ENCODE peak calls at places on chromosomes 6 and 20, in six cellular contexts. One of them, this sample, is unnamed.

GRCh38 chr6:45605971-45606370 is 228.2 kb upstream of the SUPT3H start:
- DNase-seq in bronchial epithelial cell: no peak
- DNase-seq in tibial nerve: no peak
- DNase-seq in CD4-positive, alpha-beta memory T cell: no peak
- DNase-seq in cardiac fibroblast: no peak
- DNase-seq in neural progenitor cell: no peak
- DNase-seq in this sample: no peak

GRCh38 chr6:134549854-134550253 is 231.9 kb upstream of the SGK1 start:
- DNase-seq in bronchial epithelial cell: no peak
- DNase-seq in tibial nerve: no peak
- DNase-seq in CD4-positive, alpha-beta memory T cell: no peak
- DNase-seq in cardiac fibroblast: peak; percentile 35
- DNase-seq in neural progenitor cell: no peak
- DNase-seq in this sample: no peak

GRCh38 chr20:1945134-1945618 is 48.7 kb downstream of the PDYN start:
- DNase-seq in bronchial epithelial cell: no peak
- DNase-seq in tibial nerve: peak; percentile 57
- DNase-seq in CD4-positive, alpha-beta memory T cell: no peak
- DNase-seq in cardiac fibroblast: peak; percentile 92
- DNase-seq in neural progenitor cell: no peak
- DNase-seq in this sample: no peak

GRCh38 chr20:64063389-64064144 is 569 bp downstream of the TCEA2 start:
- DNase-seq in bronchial epithelial cell: no peak
- DNase-seq in tibial nerve: no peak
- DNase-seq in CD4-positive, alpha-beta memory T cell: no peak
- DNase-seq in cardiac fibroblast: no peak
- DNase-seq in neural progenitor cell: peak; percentile 56
- DNase-seq in this sample: no peak

GRCh38 chr20:46893051-46893450 is 1.6 kb upstream of the EYA2 start:
- DNase-seq in bronchial epithelial cell: no peak
- DNase-seq in tibial nerve: no peak
- DNase-seq in CD4-positive, alpha-beta memory T cell: no peak
- DNase-seq in cardiac fibroblast: no peak
- DNase-seq in neural progenitor cell: no peak
- DNase-seq in this sample: no peak

GRCh38 chr20:12966468-12967085 is 42.2 kb upstream of the SPTLC3 start:
- DNase-seq in bronchial epithelial cell: peak; percentile 47
- DNase-seq in tibial nerve: no peak
- DNase-seq in CD4-positive, alpha-beta memory T cell: peak; percentile 15
- DNase-seq in cardiac fibroblast: peak; percentile 73
- DNase-seq in neural progenitor cell: peak; percentile 23
- DNase-seq in this sample: no peak

GRCh38 chr6:121868191-121868590 is 432.7 kb downstream of the GJA1 start:
- DNase-seq in bronchial epithelial cell: no peak
- DNase-seq in tibial nerve: no peak
- DNase-seq in CD4-positive, alpha-beta memory T cell: no peak
- DNase-seq in cardiac fibroblast: no peak
- DNase-seq in neural progenitor cell: no peak
- DNase-seq in this sample: no peak

GRCh38 chr20:50366270-50367103 is 143.7 kb upstream of the PTPN1 start:
- DNase-seq in bronchial epithelial cell: peak; percentile 51
- DNase-seq in tibial nerve: no peak
- DNase-seq in CD4-positive, alpha-beta memory T cell: peak; percentile 49
- DNase-seq in cardiac fibroblast: peak; percentile 62
- DNase-seq in neural progenitor cell: no peak
- DNase-seq in this sample: no peak

GRCh38 chr6:722608-723007 is 29.7 kb upstream of the EXOC2 start:
- DNase-seq in bronchial epithelial cell: no peak
- DNase-seq in tibial nerve: no peak
- DNase-seq in CD4-positive, alpha-beta memory T cell: no peak
- DNase-seq in cardiac fibroblast: peak; percentile 31
- DNase-seq in neural progenitor cell: no peak
- DNase-seq in this sample: no peak

GRCh38 chr20:10385850-10386544 is 48.0 kb downstream of the MKKS start:
- DNase-seq in bronchial epithelial cell: peak; percentile 5
- DNase-seq in tibial nerve: no peak
- DNase-seq in CD4-positive, alpha-beta memory T cell: no peak
- DNase-seq in cardiac fibroblast: peak; percentile 42
- DNase-seq in neural progenitor cell: no peak
- DNase-seq in this sample: no peak

GRCh38 chr6:107491059-107491609 is 1.2 kb downstream of the SOBP start:
- DNase-seq in bronchial epithelial cell: no peak
- DNase-seq in tibial nerve: peak; percentile 54
- DNase-seq in CD4-positive, alpha-beta memory T cell: peak; percentile 1
- DNase-seq in cardiac fibroblast: peak; percentile 56
- DNase-seq in neural progenitor cell: peak; percentile 86
- DNase-seq in this sample: no peak

GRCh38 chr20:25247666-25248500 is at the start of gene PYGB:
- DNase-seq in bronchial epithelial cell: peak; percentile 66
- DNase-seq in tibial nerve: peak; percentile 61
- DNase-seq in CD4-positive, alpha-beta memory T cell: peak; percentile 75
- DNase-seq in cardiac fibroblast: peak; percentile 84
- DNase-seq in neural progenitor cell: peak; percentile 93
- DNase-seq in this sample: peak; percentile 56

GRCh38 chr20:63697357-63697867 is 960 bp downstream of the TNFRSF6B start:
- DNase-seq in bronchial epithelial cell: no peak
- DNase-seq in tibial nerve: no peak
- DNase-seq in CD4-positive, alpha-beta memory T cell: no peak
- DNase-seq in cardiac fibroblast: no peak
- DNase-seq in neural progenitor cell: no peak
- DNase-seq in this sample: no peak

GRCh38 chr20:25269057-25269832 is 21.4 kb downstream of the PYGB start:
- DNase-seq in bronchial epithelial cell: no peak
- DNase-seq in tibial nerve: no peak
- DNase-seq in CD4-positive, alpha-beta memory T cell: no peak
- DNase-seq in cardiac fibroblast: no peak
- DNase-seq in neural progenitor cell: no peak
- DNase-seq in this sample: no peak

GRCh38 chr20:39855056-39855455 is 834.0 kb downstream of the MAFB start:
- DNase-seq in bronchial epithelial cell: peak; percentile 68
- DNase-seq in tibial nerve: no peak
- DNase-seq in CD4-positive, alpha-beta memory T cell: no peak
- DNase-seq in cardiac fibroblast: no peak
- DNase-seq in neural progenitor cell: no peak
- DNase-seq in this sample: no peak

GRCh38 chr20:52103469-52103910 is 88.1 kb downstream of the ZFP64 start:
- DNase-seq in bronchial epithelial cell: peak; percentile 54
- DNase-seq in tibial nerve: no peak
- DNase-seq in CD4-positive, alpha-beta memory T cell: no peak
- DNase-seq in cardiac fibroblast: peak; percentile 50
- DNase-seq in neural progenitor cell: peak; percentile 46
- DNase-seq in this sample: no peak

GRCh38 chr6:13011612-13012146 is 295.1 kb downstream of the PHACTR1 start:
- DNase-seq in bronchial epithelial cell: no peak
- DNase-seq in tibial nerve: no peak
- DNase-seq in CD4-positive, alpha-beta memory T cell: no peak
- DNase-seq in cardiac fibroblast: no peak
- DNase-seq in neural progenitor cell: peak; percentile 31
- DNase-seq in this sample: no peak

GRCh38 chr6:134046054-134046453 is 6.4 kb downstream of the SLC2A12 start:
- DNase-seq in bronchial epithelial cell: no peak
- DNase-seq in tibial nerve: no peak
- DNase-seq in CD4-positive, alpha-beta memory T cell: no peak
- DNase-seq in cardiac fibroblast: no peak
- DNase-seq in neural progenitor cell: no peak
- DNase-seq in this sample: no peak

GRCh38 chr6:4723383-4723782 is 52.8 kb upstream of the CDYL start:
- DNase-seq in bronchial epithelial cell: no peak
- DNase-seq in tibial nerve: no peak
- DNase-seq in CD4-positive, alpha-beta memory T cell: no peak
- DNase-seq in cardiac fibroblast: no peak
- DNase-seq in neural progenitor cell: no peak
- DNase-seq in this sample: no peak

GRCh38 chr20:50138479-50139393 is 14.8 kb downstream of the PEDS1 start:
- DNase-seq in bronchial epithelial cell: no peak
- DNase-seq in tibial nerve: no peak
- DNase-seq in CD4-positive, alpha-beta memory T cell: no peak
- DNase-seq in cardiac fibroblast: peak; percentile 45
- DNase-seq in neural progenitor cell: no peak
- DNase-seq in this sample: no peak

GRCh38 chr6:134935076-134935475 is 14.8 kb downstream of the ALDH8A1 start:
- DNase-seq in bronchial epithelial cell: peak; percentile 74
- DNase-seq in tibial nerve: no peak
- DNase-seq in CD4-positive, alpha-beta memory T cell: no peak
- DNase-seq in cardiac fibroblast: no peak
- DNase-seq in neural progenitor cell: no peak
- DNase-seq in this sample: no peak

GRCh38 chr6:158642805-158643489 is 1.6 kb downstream of the DYNLT1 start:
- DNase-seq in bronchial epithelial cell: no peak
- DNase-seq in tibial nerve: no peak
- DNase-seq in CD4-positive, alpha-beta memory T cell: peak; percentile 49
- DNase-seq in cardiac fibroblast: peak; percentile 37
- DNase-seq in neural progenitor cell: no peak
- DNase-seq in this sample: no peak

GRCh38 chr6:155955038-155955437 is 499.4 kb upstream of the NOX3 start:
- DNase-seq in bronchial epithelial cell: no peak
- DNase-seq in tibial nerve: no peak
- DNase-seq in CD4-positive, alpha-beta memory T cell: no peak
- DNase-seq in cardiac fibroblast: no peak
- DNase-seq in neural progenitor cell: no peak
- DNase-seq in this sample: no peak

GRCh38 chr6:153231048-153231635 is 100.1 kb upstream of the RGS17 start:
- DNase-seq in bronchial epithelial cell: peak; percentile 48
- DNase-seq in tibial nerve: peak; percentile 35
- DNase-seq in CD4-positive, alpha-beta memory T cell: no peak
- DNase-seq in cardiac fibroblast: peak; percentile 68
- DNase-seq in neural progenitor cell: peak; percentile 79
- DNase-seq in this sample: no peak

GRCh38 chr20:18739785-18740184 is 73.8 kb upstream of the SCP2D1 start:
- DNase-seq in bronchial epithelial cell: no peak
- DNase-seq in tibial nerve: no peak
- DNase-seq in CD4-positive, alpha-beta memory T cell: no peak
- DNase-seq in cardiac fibroblast: peak; percentile 62
- DNase-seq in neural progenitor cell: peak; percentile 48
- DNase-seq in this sample: no peak

GRCh38 chr6:118761643-118762042 is 110.3 kb upstream of the CEP85L start:
- DNase-seq in bronchial epithelial cell: peak; percentile 36
- DNase-seq in tibial nerve: no peak
- DNase-seq in CD4-positive, alpha-beta memory T cell: no peak
- DNase-seq in cardiac fibroblast: no peak
- DNase-seq in neural progenitor cell: no peak
- DNase-seq in this sample: no peak
- H3K4me3 ChIP-seq in bronchial epithelial cell: no peak overlapping the region
- H3K4me3 ChIP-seq in tibial nerve: no peak overlapping the region
- H3K4me3 ChIP-seq in CD4-positive, alpha-beta memory T cell: no peak overlapping the region
- H3K4me3 ChIP-seq in cardiac fibroblast: no peak overlapping the region
- H3K4me3 ChIP-seq in neural progenitor cell: no peak overlapping the region
- H3K4me3 ChIP-seq in this sample: no peak overlapping the region

GRCh38 chr6:34663887-34664269 is 32.7 kb downstream of the ILRUN start:
- DNase-seq in bronchial epithelial cell: no peak
- DNase-seq in tibial nerve: no peak
- DNase-seq in CD4-positive, alpha-beta memory T cell: no peak
- DNase-seq in cardiac fibroblast: peak; percentile 26
- DNase-seq in neural progenitor cell: no peak
- DNase-seq in this sample: no peak

GRCh38 chr6:34664270-34664971 is 32.1 kb downstream of the ILRUN start:
- DNase-seq in bronchial epithelial cell: peak; percentile 38
- DNase-seq in tibial nerve: no peak
- DNase-seq in CD4-positive, alpha-beta memory T cell: no peak
- DNase-seq in cardiac fibroblast: peak; percentile 76
- DNase-seq in neural progenitor cell: no peak
- DNase-seq in this sample: no peak

GRCh38 chr6:34658605-34659218 is 37.9 kb downstream of the ILRUN start:
- DNase-seq in bronchial epithelial cell: no peak
- DNase-seq in tibial nerve: no peak
- DNase-seq in CD4-positive, alpha-beta memory T cell: no peak
- DNase-seq in cardiac fibroblast: no peak
- DNase-seq in neural progenitor cell: no peak
- DNase-seq in this sample: no peak

GRCh38 chr6:34663371-34663770 is 33.2 kb downstream of the ILRUN start:
- DNase-seq in bronchial epithelial cell: no peak
- DNase-seq in tibial nerve: no peak
- DNase-seq in CD4-positive, alpha-beta memory T cell: no peak
- DNase-seq in cardiac fibroblast: no peak
- DNase-seq in neural progenitor cell: no peak
- DNase-seq in this sample: no peak

GRCh38 chr6:34661379-34661778 is 35.2 kb downstream of the ILRUN start:
- DNase-seq in bronchial epithelial cell: no peak
- DNase-seq in tibial nerve: no peak
- DNase-seq in CD4-positive, alpha-beta memory T cell: no peak
- DNase-seq in cardiac fibroblast: no peak
- DNase-seq in neural progenitor cell: no peak
- DNase-seq in this sample: no peak
- H3K4me3 ChIP-seq in bronchial epithelial cell: no peak overlapping the region
- H3K4me3 ChIP-seq in tibial nerve: no peak overlapping the region
- H3K4me3 ChIP-seq in CD4-positive, alpha-beta memory T cell: no peak overlapping the region
- H3K4me3 ChIP-seq in cardiac fibroblast: no peak overlapping the region
- H3K4me3 ChIP-seq in neural progenitor cell: no peak overlapping the region
- H3K4me3 ChIP-seq in this sample: no peak overlapping the region

GRCh38 chr6:157017022-157017421 is 239.8 kb downstream of the ARID1B start:
- DNase-seq in bronchial epithelial cell: no peak
- DNase-seq in tibial nerve: no peak
- DNase-seq in CD4-positive, alpha-beta memory T cell: no peak
- DNase-seq in cardiac fibroblast: no peak
- DNase-seq in neural progenitor cell: no peak
- DNase-seq in this sample: no peak

GRCh38 chr6:157020398-157021266 is 243.5 kb downstream of the ARID1B start:
- DNase-seq in bronchial epithelial cell: peak; percentile 35
- DNase-seq in tibial nerve: no peak
- DNase-seq in CD4-positive, alpha-beta memory T cell: no peak
- DNase-seq in cardiac fibroblast: peak; percentile 68
- DNase-seq in neural progenitor cell: peak; percentile 84
- DNase-seq in this sample: peak; percentile 46

GRCh38 chr6:157017861-157018260 is 240.7 kb downstream of the ARID1B start:
- DNase-seq in bronchial epithelial cell: peak; percentile 65
- DNase-seq in tibial nerve: no peak
- DNase-seq in CD4-positive, alpha-beta memory T cell: no peak
- DNase-seq in cardiac fibroblast: no peak
- DNase-seq in neural progenitor cell: no peak
- DNase-seq in this sample: no peak

GRCh38 chr6:157019733-157020132 is 242.6 kb downstream of the ARID1B start:
- DNase-seq in bronchial epithelial cell: no peak
- DNase-seq in tibial nerve: no peak
- DNase-seq in CD4-positive, alpha-beta memory T cell: peak; percentile 17
- DNase-seq in cardiac fibroblast: no peak
- DNase-seq in neural progenitor cell: no peak
- DNase-seq in this sample: no peak

GRCh38 chr6:157019115-157019628 is 242.0 kb downstream of the ARID1B start:
- DNase-seq in bronchial epithelial cell: no peak
- DNase-seq in tibial nerve: no peak
- DNase-seq in CD4-positive, alpha-beta memory T cell: peak; percentile 10
- DNase-seq in cardiac fibroblast: no peak
- DNase-seq in neural progenitor cell: peak; percentile 49
- DNase-seq in this sample: no peak
- H3K4me3 ChIP-seq in bronchial epithelial cell: no peak overlapping the region
- H3K4me3 ChIP-seq in tibial nerve: no peak overlapping the region
- H3K4me3 ChIP-seq in CD4-positive, alpha-beta memory T cell: no peak overlapping the region
- H3K4me3 ChIP-seq in cardiac fibroblast: no peak overlapping the region
- H3K4me3 ChIP-seq in neural progenitor cell: no peak overlapping the region
- H3K4me3 ChIP-seq in this sample: no peak overlapping the region

DNA sequence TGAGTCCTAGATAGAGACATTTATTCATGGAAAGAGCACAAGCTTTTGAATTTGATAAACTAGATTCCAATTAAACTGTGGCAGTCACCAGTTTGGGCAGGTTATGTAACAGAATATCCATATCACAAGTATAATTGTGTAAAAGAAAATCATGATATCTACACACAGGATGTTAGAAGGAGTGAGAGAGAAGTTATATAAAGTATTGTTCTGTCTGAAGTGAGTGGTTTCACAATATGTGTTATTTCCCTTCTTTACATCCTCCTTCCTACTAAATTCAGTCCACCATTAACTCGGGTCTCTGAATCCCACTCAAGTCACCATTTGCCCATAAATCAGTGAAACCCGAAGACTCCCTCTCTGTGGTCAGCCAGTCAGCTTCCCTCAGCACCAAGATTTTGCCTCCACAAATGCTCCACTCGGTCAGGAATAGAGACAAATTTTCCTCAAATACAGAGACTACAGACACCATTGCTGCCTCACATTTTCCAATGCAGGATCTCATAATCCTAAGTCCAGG is 776 bp downstream of the HLA-DQB1 start:
- DNase-seq in bronchial epithelial cell: no peak
- DNase-seq in tibial nerve: no peak
- DNase-seq in CD4-positive, alpha-beta memory T cell: no peak
- DNase-seq in cardiac fibroblast: no peak
- DNase-seq in neural progenitor cell: no peak
- DNase-seq in this sample: no peak
- H3K4me3 ChIP-seq in bronchial epithelial cell: peak overlapping the region; percentile 26
- H3K4me3 ChIP-seq in tibial nerve: no peak overlapping the region
- H3K4me3 ChIP-seq in CD4-positive, alpha-beta memory T cell: no peak overlapping the region
- H3K4me3 ChIP-seq in cardiac fibroblast: no peak overlapping the region
- H3K4me3 ChIP-seq in neural progenitor cell: peak overlapping the region; percentile 65
- H3K4me3 ChIP-seq in this sample: peak overlapping the region; percentile 54

This sample was measured in effector memory CD4-positive, alpha-beta T cell.